ENCODE peak calls at places on chromosomes 3 and 15, in nine cellular contexts. Z is retina; Q is ACHN; C is CD8-positive, alpha-beta T cell; R is ureter; M is colonic mucosa; H is NCI-H446; V is HEK293T; E is lower leg skin. D is an unnamed sample.

GRCh38 chr15:28098766-28099554 is at the start of gene OCA2:
- DNase-seq in Q (peak), R (peak), Z (peak), V (peak), C (peak), M (peak), H (no peak), E (no peak), D (no peak)

GRCh38 chr15:83365370-83365938 is 81.0 kb upstream of the BNC1 start:
- DNase-seq in V (peak), E (peak), M (no peak), R (peak), Z (peak), H (no peak), Q (peak), C (no peak), D (no peak)

GRCh38 chr3:24678441-24678865 is 183.8 kb upstream of the THRB start:
- DNase-seq in M (no peak), R (no peak), E (no peak), C (no peak), Z (no peak), V (no peak), H (no peak), Q (peak), D (peak)

GRCh38 chr3:194135806-194136518 is at the start of gene HES1:
- DNase-seq in Q (peak), M (peak), R (peak), C (peak), Z (peak), H (peak), E (peak), V (peak), D (peak)

GRCh38 chr15:81473946-81474345 is 99.9 kb upstream of the TMC3 start:
- DNase-seq in R (no peak), Q (no peak), E (no peak), C (no peak), H (no peak), M (no peak), V (no peak), Z (no peak), D (no peak)

GRCh38 chr15:50556642-50557371 is 10.3 kb upstream of the USP50 start:
- DNase-seq in Q (no peak), R (no peak), E (no peak), Z (no peak), C (no peak), M (no peak), V (no peak), H (no peak), D (no peak)

GRCh38 chr15:37819191-37819590 is 115.2 kb upstream of the TMCO5A start:
- DNase-seq in H (no peak), E (no peak), Z (no peak), M (no peak), C (no peak), R (no peak), Q (no peak), V (no peak), D (no peak)

GRCh38 chr3:189967254-189967865 is 153.3 kb downstream of the P3H2 start:
- DNase-seq in C (no peak), R (no peak), M (peak), H (peak), Z (peak), Q (peak), V (peak), E (no peak), D (peak)

GRCh38 chr3:4125576-4125975 is 177.6 kb upstream of the SETMAR start:
- DNase-seq in M (no peak), V (no peak), C (no peak), E (no peak), R (no peak), Z (no peak), Q (no peak), H (no peak), D (no peak)

GRCh38 chr15:59997070-59997701 is 6.9 kb upstream of the FOXB1 start:
- DNase-seq in H (no peak), E (no peak), M (no peak), Z (peak), R (no peak), Q (peak), V (peak), C (peak), D (no peak)

GRCh38 chr3:37609711-37610110 is 252.0 kb upstream of the CTDSPL start:
- DNase-seq in C (no peak), E (no peak), Z (no peak), H (no peak), M (no peak), Q (no peak), V (no peak), R (no peak), D (no peak)

D was measured in LoVo.